ENCODE peak calls at places on chromosomes 12 and 14, in five cellular contexts. B is anterior cingulate cortex, R is NCI-H748 treated with DMSO at 0.1 percent for 48 hours, S is astrocyte of the spinal cord, A is retinal pigment epithelial cell. I is an unnamed sample.

GRCh38 chr12:88903333-88903732 is 323.1 kb upstream of the KITLG start:
- DNase-seq in B (no peak), R (no peak), S (no peak), A (no peak), I (no peak)

GRCh38 chr12:95739561-95740313 is 50.8 kb downstream of the NTN4 start:
- DNase-seq in B (no peak), R (no peak), S (no peak), A (no peak), I (no peak)

GRCh38 chr12:53703746-53704145 is 23.5 kb downstream of the CALCOCO1 start:
- DNase-seq in B (no peak), R (no peak), S (peak; percentile 50), A (no peak), I (no peak)

GRCh38 chr12:2894961-2895360 is 4.3 kb downstream of the TULP3 start:
- DNase-seq in B (no peak), R (no peak), S (no peak), A (no peak), I (no peak)

GRCh38 chr14:77306406-77307098 is 14.1 kb downstream of the POMT2 start:
- DNase-seq in B (no peak), R (no peak), S (peak; percentile 49), A (no peak), I (no peak)

GRCh38 chr14:105398726-105399440 is 545 bp downstream of the TEX22 start:
- DNase-seq in B (no peak), R (peak; percentile 71), S (no peak), A (no peak), I (peak; percentile 43)

GRCh38 chr12:8080131-8080530 is 1.9 kb upstream of the NECAP1 start:
- DNase-seq in B (no peak), R (no peak), S (no peak), A (no peak), I (no peak)

GRCh38 chr12:121949643-121950397 is 31.4 kb downstream of the CFAP251 start:
- DNase-seq in B (no peak), R (no peak), S (peak; percentile 87), A (peak; percentile 66), I (no peak)

GRCh38 chr12:52971701-52972329 is 22.9 kb downstream of the KRT18 start:
- DNase-seq in B (no peak), R (no peak), S (peak; percentile 56), A (no peak), I (no peak)

GRCh38 chr12:114186241-114187002 is 219.5 kb downstream of the TBX5 start:
- DNase-seq in B (peak; percentile 24), R (no peak), S (no peak), A (no peak), I (no peak)

GRCh38 chr12:114848661-114849060 is 164.7 kb upstream of the TBX3 start:
- DNase-seq in B (no peak), R (no peak), S (peak; percentile 88), A (no peak), I (no peak)

GRCh38 chr12:122886851-122887816 is 8.8 kb downstream of the VPS37B start:
- DNase-seq in B (no peak), R (no peak), S (peak; percentile 73), A (peak; percentile 76), I (peak; percentile 91)

GRCh38 chr14:52269100-52269499 is 1.6 kb downstream of the PTGDR start:
- DNase-seq in B (no peak), R (no peak), S (no peak), A (no peak), I (no peak)

GRCh38 chr14:21299562-21300130 is 19.8 kb downstream of the RPGRIP1 start:
- DNase-seq in B (no peak), R (no peak), S (no peak), A (no peak), I (no peak)

GRCh38 chr12:68420225-68421008 is 88.3 kb upstream of the MDM1 start:
- DNase-seq in B (no peak), R (no peak), S (peak; percentile 64), A (no peak), I (no peak)

GRCh38 chr14:55127491-55127951 is 1.5 kb upstream of the LGALS3 start:
- DNase-seq in B (no peak), R (no peak), S (no peak), A (peak; percentile 69), I (peak; percentile 30)

I was measured in erythroblast.